ENCODE peak calls at places on chromosomes 2 and 18, in six cellular contexts. C is HCT116, Z is IMR-90, X is colonic mucosa, R is GM23248, A is mesenchymal stem cell. O is an unnamed sample.

GRCh38 chr2:74843371-74844298 is 9.7 kb downstream of the HK2 start:
- DNase-seq in A (peak; percentile 96), C (no peak), Z (peak; percentile 92), X (peak; percentile 67), R (peak; percentile 87), O (peak; percentile 87)

GRCh38 chr2:240528406-240529040 is 29.3 kb downstream of the ANKMY1 start:
- DNase-seq in A (no peak), X (no peak), C (no peak), Z (no peak), R (no peak), O (no peak)

GRCh38 chr2:153870308-153870707 is 1.4 kb upstream of the GALNT13 start:
- DNase-seq in X (no peak), A (no peak), C (no peak), R (peak; percentile 7), Z (no peak), O (no peak)

GRCh38 chr18:25298853-25299274 is 53.1 kb downstream of the ZNF521 start:
- DNase-seq in A (peak; percentile 98), X (no peak), C (no peak), R (peak; percentile 94), Z (peak; percentile 99), O (peak; percentile 81)

GRCh38 chr2:240452471-240453256 is 17.2 kb downstream of the GPC1 start:
- DNase-seq in X (peak; percentile 71), C (no peak), A (peak; percentile 56), Z (peak; percentile 35), R (peak; percentile 61), O (peak; percentile 88)

GRCh38 chr2:3293221-3293620 is 84.4 kb downstream of the EIPR1 start:
- DNase-seq in X (no peak), R (no peak), Z (no peak), A (no peak), C (no peak), O (no peak)

GRCh38 chr18:51234117-51235010 is 36.9 kb upstream of the MEX3C start:
- DNase-seq in C (no peak), A (peak; percentile 6), X (no peak), Z (no peak), R (peak; percentile 4), O (no peak)

GRCh38 chr2:191217580-191217979 is 27.6 kb upstream of the MYO1B start:
- DNase-seq in Z (peak; percentile 76), R (peak; percentile 82), A (peak; percentile 75), X (peak; percentile 45), C (no peak), O (peak; percentile 40)

GRCh38 chr2:184530959-184531358 is 67.4 kb upstream of the ZNF804A start:
- DNase-seq in Z (no peak), C (no peak), R (no peak), X (no peak), A (no peak), O (no peak)

GRCh38 chr18:7577706-7578105 is 10.6 kb downstream of the PTPRM start:
- DNase-seq in X (no peak), R (peak; percentile 68), Z (peak; percentile 68), A (peak; percentile 68), C (no peak), O (peak; percentile 66)

GRCh38 chr18:49976810-49977209 is 163.5 kb upstream of the ACAA2 start:
- DNase-seq in X (no peak), A (no peak), R (no peak), C (no peak), Z (no peak), O (no peak)

GRCh38 chr2:53939656-53940055 is 31.1 kb downstream of the PSME4 start:
- DNase-seq in A (no peak), X (no peak), Z (peak; percentile 53), C (no peak), R (peak; percentile 29), O (peak; percentile 53)

GRCh38 chr2:11681722-11682589 is 12.0 kb upstream of the NTSR2 start:
- DNase-seq in R (peak; percentile 10), Z (no peak), C (peak; percentile 19), A (no peak), X (peak; percentile 37), O (peak; percentile 24)

GRCh38 chr2:168434164-168434563 is 21.9 kb upstream of the CERS6 start:
- DNase-seq in R (no peak), C (no peak), X (peak; percentile 71), Z (no peak), A (no peak), O (peak; percentile 20)

GRCh38 chr18:49988733-49989132 is 175.4 kb upstream of the ACAA2 start:
- DNase-seq in A (no peak), Z (no peak), X (no peak), C (no peak), R (no peak), O (no peak)

GRCh38 chr2:48148841-48149240 is 242.5 kb upstream of the FBXO11 start:
- DNase-seq in A (peak; percentile 39), C (no peak), R (peak; percentile 8), X (no peak), Z (no peak), O (peak; percentile 14)

GRCh38 chr2:239824051-239824694 is 201.0 kb downstream of the NDUFA10 start:
- DNase-seq in Z (no peak), R (peak; percentile 11), A (no peak), C (peak; percentile 85), X (peak; percentile 18), O (no peak)

GRCh38 chr2:237231593-237231992 is 145.9 kb downstream of the COPS8 start:
- DNase-seq in C (no peak), X (no peak), Z (no peak), A (no peak), R (peak; percentile 67), O (no peak)

GRCh38 chr2:95018301-95018700 is 7.2 kb upstream of the MAL start:
- DNase-seq in Z (no peak), X (no peak), A (no peak), C (no peak), R (no peak), O (no peak)

GRCh38 chr2:101766871-101767739 is 69.6 kb downstream of the MAP4K4 start:
- DNase-seq in C (no peak), A (peak; percentile 90), X (no peak), Z (peak; percentile 93), R (peak; percentile 93), O (peak; percentile 84)
- H3K9ac ChIP-seq in C (no peak overlapping the region), A (peak overlapping the region; percentile 52), X (no peak overlapping the region), Z (no peak overlapping the region), R (peak overlapping the region; percentile 52), O (peak overlapping the region; percentile 11)

DNA sequence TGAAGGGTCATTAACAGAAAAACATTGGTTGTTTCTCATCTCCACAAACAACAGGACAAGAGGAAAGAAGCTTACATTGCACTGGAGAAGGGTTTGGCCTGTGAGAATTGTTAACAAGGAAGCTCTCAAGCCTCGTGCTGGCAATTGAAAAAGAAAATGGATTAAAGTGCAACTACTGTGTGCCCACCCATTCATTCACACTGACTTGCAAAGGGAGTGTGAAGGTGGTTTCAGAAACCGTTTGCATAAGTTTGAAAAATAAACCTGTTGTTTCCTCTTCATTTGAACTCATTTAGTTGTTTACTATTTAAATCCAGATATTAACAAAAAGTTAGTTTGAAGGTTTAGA is 68.6 kb upstream of the CD28 start:
- DNase-seq in R (no peak), Z (no peak), A (no peak), C (no peak), X (no peak), O (no peak)
- H3K9ac ChIP-seq in R (no peak overlapping the region), Z (no peak overlapping the region), A (no peak overlapping the region), C (no peak overlapping the region), X (no peak overlapping the region), O (no peak overlapping the region)

DNA sequence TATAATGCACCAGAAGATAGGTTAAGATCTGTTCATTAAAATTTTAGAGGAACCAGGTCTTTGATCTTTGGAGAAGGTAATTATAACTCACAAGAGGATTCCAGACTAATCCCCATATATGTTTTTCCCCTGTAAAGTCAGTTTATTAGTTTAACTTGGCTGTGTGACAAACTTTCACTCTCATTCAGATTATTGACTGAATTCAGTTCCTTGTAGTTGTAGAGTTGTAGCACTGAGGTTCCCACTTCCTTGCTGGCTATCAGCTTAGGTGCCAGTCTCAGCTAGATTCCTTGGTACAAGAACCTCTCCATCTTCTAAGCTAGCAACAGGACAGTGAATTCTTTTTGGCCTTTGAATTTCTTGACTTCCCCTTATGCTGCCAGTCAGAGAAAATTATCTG is 19.1 kb downstream of the REG1A start:
- DNase-seq in C (no peak), A (no peak), X (peak; percentile 25), R (no peak), Z (no peak), O (no peak)
- H3K9ac ChIP-seq in C (no peak overlapping the region), A (no peak overlapping the region), X (no peak overlapping the region), R (no peak overlapping the region), Z (no peak overlapping the region), O (no peak overlapping the region)

DNA sequence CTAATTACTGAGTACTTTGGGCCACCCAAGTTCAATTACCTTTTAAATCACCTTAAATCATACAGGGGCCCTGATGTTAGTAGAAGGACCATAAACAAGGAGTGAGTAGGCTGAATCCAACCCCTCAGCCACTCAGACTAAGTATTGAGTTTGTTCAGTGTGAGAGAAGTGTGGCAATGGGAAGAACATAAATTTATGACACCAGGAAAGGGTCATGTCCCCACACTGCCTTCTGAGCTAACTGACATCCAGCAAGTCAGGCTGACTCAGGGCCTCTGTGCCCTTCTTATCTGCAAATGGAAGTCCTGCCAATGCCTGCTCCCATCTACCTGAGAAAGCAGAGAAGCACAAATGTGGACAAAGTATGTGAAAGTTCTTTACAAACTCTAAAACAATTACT is 12.9 kb downstream of the PLEKHM3 start:
- DNase-seq in X (no peak), R (no peak), C (no peak), A (no peak), Z (no peak), O (no peak)
- H3K9ac ChIP-seq in X (no peak overlapping the region), R (no peak overlapping the region), C (no peak overlapping the region), A (no peak overlapping the region), Z (no peak overlapping the region), O (no peak overlapping the region)

DNA sequence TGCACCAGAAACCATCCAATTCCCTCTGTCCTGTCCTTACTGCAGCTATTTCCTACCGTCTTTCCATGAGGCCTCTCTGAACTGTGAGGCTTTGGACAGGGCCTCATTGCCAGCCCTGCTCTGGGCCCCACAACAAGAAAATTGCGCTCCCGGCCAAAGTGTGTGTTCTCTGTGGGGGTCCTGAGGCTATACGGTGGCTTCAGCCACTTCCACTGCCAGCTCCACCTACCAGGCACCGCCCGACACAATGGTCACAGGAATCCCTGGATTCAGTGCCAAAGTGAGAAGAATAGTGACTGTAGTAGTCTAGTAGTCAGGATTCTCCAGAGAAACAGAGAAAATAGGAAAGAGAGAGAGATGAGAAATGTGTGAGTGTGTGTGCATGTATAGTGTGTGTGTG is 140.2 kb downstream of the IRS1 start:
- DNase-seq in R (no peak), X (no peak), A (no peak), C (no peak), Z (no peak), O (no peak)
- H3K9ac ChIP-seq in R (no peak overlapping the region), X (no peak overlapping the region), A (no peak overlapping the region), C (peak overlapping the region; percentile 68), Z (no peak overlapping the region), O (no peak overlapping the region)

DNA sequence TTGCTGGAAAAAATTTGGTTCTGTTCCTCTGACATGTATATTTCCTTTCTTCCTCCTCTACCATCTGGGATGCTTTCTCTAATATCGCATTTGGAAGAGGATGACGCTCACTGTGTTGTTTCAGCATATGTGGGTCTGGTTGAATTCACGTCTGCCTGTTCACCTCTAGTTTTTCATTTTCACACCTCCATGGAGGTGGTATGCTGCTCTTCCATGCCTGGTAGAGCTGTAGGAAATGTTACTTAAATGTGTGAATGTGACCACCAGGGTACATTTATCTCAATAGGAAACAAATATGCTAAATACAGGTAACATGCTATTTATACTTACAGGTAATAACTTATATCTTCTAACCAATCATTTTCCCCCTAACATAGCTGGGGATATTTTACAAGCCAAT is 44.5 kb downstream of the TSHZ1 start:
- DNase-seq in X (no peak), A (no peak), C (no peak), R (no peak), Z (no peak), O (no peak)
- H3K9ac ChIP-seq in X (no peak overlapping the region), A (peak overlapping the region; percentile 85), C (no peak overlapping the region), R (no peak overlapping the region), Z (no peak overlapping the region), O (no peak overlapping the region)

O was measured in adipocyte.